ENCODE peak calls at places on chromosomes 6 and 20, in ten cellular contexts. W is K562; Q is H1; N is effector memory CD4-positive, alpha-beta T cell; R is body of pancreas; K is mesenchymal stem cell; Y is lung; O is gastrocnemius medialis; B is brain microvascular endothelial cell; H is breast epithelium. V is an unnamed sample.

GRCh38 chr6:38989064-38989463 is 59.5 kb upstream of the GLP1R start:
- DNase-seq in N (no peak), W (no peak), H (no peak), Q (no peak), B (no peak), O (no peak), K (no peak), R (no peak), Y (no peak), V (no peak)

GRCh38 chr6:136775548-136775947 is 16.7 kb downstream of the MAP3K5 start:
- DNase-seq in Y (no peak), B (no peak), W (no peak), H (no peak), O (no peak), Q (no peak), K (peak; percentile 58), N (no peak), R (no peak), V (no peak)

GRCh38 chr6:19723533-19723932 is 113.6 kb upstream of the ID4 start:
- DNase-seq in N (no peak), H (no peak), W (no peak), Q (no peak), K (peak; percentile 76), R (no peak), O (no peak), B (peak; percentile 70), Y (no peak), V (no peak)

GRCh38 chr20:41275181-41275793 is 42.2 kb downstream of the ZHX3 start:
- DNase-seq in O (no peak), K (peak; percentile 23), Y (no peak), Q (no peak), B (peak; percentile 61), R (no peak), H (no peak), N (no peak), W (no peak), V (no peak)

GRCh38 chr6:79269877-79270276 is 35.4 kb upstream of the HMGN3 start:
- DNase-seq in R (no peak), B (peak; percentile 98), O (no peak), K (peak; percentile 94), N (no peak), Y (no peak), W (peak; percentile 28), Q (no peak), H (peak; percentile 57), V (no peak)

GRCh38 chr6:20217900-20218299 is 5.6 kb upstream of the MBOAT1 start:
- DNase-seq in N (no peak), K (no peak), Y (no peak), R (no peak), W (no peak), O (no peak), Q (no peak), H (no peak), B (no peak), V (no peak)

GRCh38 chr6:74091133-74091793 is 395.3 kb downstream of the CD109 start:
- DNase-seq in W (peak; percentile 17), O (no peak), Y (no peak), H (no peak), B (no peak), K (peak; percentile 50), N (no peak), Q (no peak), R (no peak), V (no peak)

GRCh38 chr20:53739799-53740785 is 146.5 kb upstream of the ZNF217 start:
- DNase-seq in O (no peak), W (peak; percentile 34), N (no peak), B (no peak), H (no peak), K (peak; percentile 69), Y (no peak), Q (no peak), R (no peak), V (no peak)

GRCh38 chr6:56874328-56874727 is 80.6 kb upstream of the BEND6 start:
- DNase-seq in N (no peak), Y (no peak), H (no peak), B (no peak), W (no peak), R (no peak), O (no peak), Q (no peak), K (no peak), V (no peak)

GRCh38 chr20:1734269-1734858 is 76.8 kb upstream of the SIRPG start:
- DNase-seq in Y (no peak), N (no peak), Q (no peak), B (peak; percentile 4), O (no peak), K (no peak), W (no peak), R (no peak), H (no peak), V (no peak)

GRCh38 chr20:50645253-50646068 is 45.9 kb downstream of the RIPOR3 start:
- DNase-seq in H (peak; percentile 93), Q (peak; percentile 85), K (peak; percentile 100), O (peak; percentile 67), Y (peak; percentile 83), N (no peak), B (peak; percentile 95), R (peak; percentile 75), W (no peak), V (no peak)

GRCh38 chr6:71333700-71334099 is 45.1 kb downstream of the OGFRL1 start:
- DNase-seq in B (peak; percentile 76), R (no peak), Y (no peak), W (no peak), K (peak; percentile 95), H (no peak), O (no peak), N (no peak), Q (no peak), V (no peak)

GRCh38 chr6:137873273-137873762 is 6.3 kb downstream of the TNFAIP3 start:
- DNase-seq in Q (no peak), B (peak; percentile 93), Y (peak; percentile 85), O (peak; percentile 69), R (peak; percentile 79), N (peak; percentile 67), H (peak; percentile 85), K (peak; percentile 85), W (no peak), V (peak; percentile 63)

DNA sequence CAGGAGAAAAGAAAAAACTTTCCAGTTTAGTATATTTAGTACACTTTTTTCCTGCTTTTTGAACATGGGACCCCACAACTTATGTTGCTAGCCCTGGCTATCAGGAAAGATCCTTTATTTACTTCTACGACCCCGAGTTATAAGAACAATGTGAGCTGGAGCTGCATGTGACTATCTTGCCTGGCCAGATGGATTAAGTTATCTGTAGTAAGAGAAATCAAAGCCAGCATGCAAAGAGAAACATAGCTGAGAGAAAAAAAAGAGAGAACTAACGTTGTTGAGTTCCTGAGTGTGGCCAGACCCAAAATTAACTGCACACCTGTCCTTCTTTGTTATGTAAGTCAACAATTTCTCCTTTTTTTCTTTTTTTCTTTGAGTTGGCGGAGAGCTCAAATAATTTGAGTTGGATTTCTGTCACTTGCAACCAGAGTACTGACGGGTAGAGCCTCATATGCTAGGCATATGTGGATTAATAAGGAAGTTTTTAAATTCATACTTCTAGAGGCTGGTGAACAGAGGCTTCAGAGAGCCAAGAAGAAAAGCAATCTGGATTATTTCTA is 219.5 kb downstream of the HACE1 start:
- DNase-seq in Q (no peak), W (no peak), H (no peak), O (no peak), K (no peak), N (no peak), B (no peak), R (no peak), Y (no peak), V (no peak)
- H3K27ac ChIP-seq in Q (no peak overlapping the region), W (no peak overlapping the region), H (no peak overlapping the region), O (peak overlapping the region; percentile 74), K (no peak overlapping the region), N (no peak overlapping the region), B (no peak overlapping the region), R (no peak overlapping the region), Y (no peak overlapping the region), V (no peak overlapping the region)

DNA sequence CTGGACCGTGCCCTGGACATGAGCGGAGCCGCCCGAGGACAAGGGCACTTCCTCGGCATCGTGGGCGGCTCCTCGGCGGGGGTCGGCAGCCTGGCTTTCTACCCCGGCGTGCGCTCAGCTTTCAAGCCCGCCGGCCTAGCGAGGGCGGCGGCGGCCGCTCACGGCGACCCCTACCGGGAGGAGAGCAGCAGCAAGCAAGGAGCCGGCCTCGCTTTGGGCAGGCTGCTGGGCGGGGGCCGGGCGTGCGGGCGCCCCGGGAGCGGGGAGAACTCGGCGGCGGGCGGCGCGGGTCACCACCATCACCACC is 6.7 kb downstream of the PRDM13 start:
- DNase-seq in W (no peak), R (no peak), O (no peak), H (no peak), N (no peak), Q (no peak), Y (no peak), B (no peak), K (peak; percentile 43), V (no peak)
- H3K4me3 ChIP-seq in W (no peak overlapping the region), R (peak overlapping the region; percentile 8), O (peak overlapping the region; percentile 51), H (peak overlapping the region; percentile 79), N (peak overlapping the region; percentile 57), Q (peak overlapping the region; percentile 59), Y (no peak overlapping the region), B (peak overlapping the region; percentile 5), K (peak overlapping the region; percentile 50), V (peak overlapping the region; percentile 71)

GRCh38 chr6:8063762-8064637 is at the start of gene BLOC1S5:
- DNase-seq in Y (peak; percentile 96), W (peak; percentile 95), R (peak; percentile 97), K (peak; percentile 97), H (peak; percentile 96), B (peak; percentile 97), N (peak; percentile 93), O (peak; percentile 93), Q (peak; percentile 93), V (peak; percentile 96)

GRCh38 chr6:8061736-8062135 is 2.5 kb downstream of the BLOC1S5 start:
- DNase-seq in Y (no peak), N (no peak), K (no peak), Q (no peak), O (no peak), B (no peak), W (no peak), H (no peak), R (no peak), V (no peak)

GRCh38 chr6:8065519-8065911 is 1.3 kb upstream of the BLOC1S5 start:
- DNase-seq in H (no peak), Y (no peak), Q (no peak), O (no peak), B (no peak), K (no peak), W (no peak), R (no peak), N (no peak), V (no peak)

GRCh38 chr6:8066108-8066507 is 1.9 kb upstream of the BLOC1S5 start:
- DNase-seq in R (no peak), K (no peak), B (no peak), Q (no peak), Y (no peak), O (no peak), N (no peak), H (no peak), W (no peak), V (no peak)

GRCh38 chr6:8064638-8065518 is 689 bp upstream of the BLOC1S5 start:
- DNase-seq in H (no peak), K (no peak), O (no peak), Q (no peak), W (no peak), B (no peak), Y (no peak), R (no peak), N (no peak), V (no peak)
- H3K27ac ChIP-seq in H (peak overlapping the region; percentile 88), K (peak overlapping the region; percentile 68), O (peak overlapping the region; percentile 90), Q (no peak overlapping the region), W (peak overlapping the region; percentile 81), B (peak overlapping the region; percentile 47), Y (peak overlapping the region; percentile 86), R (no peak overlapping the region), N (peak overlapping the region; percentile 91), V (peak overlapping the region; percentile 85)

GRCh38 chr6:44831002-44831610 is 443.6 kb downstream of the CDC5L start:
- DNase-seq in B (peak; percentile 16), R (no peak), W (no peak), Q (no peak), K (peak; percentile 64), N (no peak), O (no peak), H (no peak), Y (no peak), V (no peak)
- H3K4me3 ChIP-seq in B (no peak overlapping the region), R (no peak overlapping the region), W (no peak overlapping the region), Q (no peak overlapping the region), K (no peak overlapping the region), N (no peak overlapping the region), O (no peak overlapping the region), H (no peak overlapping the region), Y (no peak overlapping the region), V (no peak overlapping the region)

V was measured in thoracic aorta.